ENCODE peak calls at places on chromosomes 13 and 19, in four cellular contexts. G, K, S and J are unnamed samples.
A peak's percentile ranks its signal among the peaks of the same experiment; 100 is the strongest.

GRCh38 chr19:29264897-29265296 is 51.9 kb upstream of the UQCRFS1 start:
- DNase-seq in G (no peak), K (no peak), S (no peak), J (no peak)

GRCh38 chr19:50922316-50922853 is 11.2 kb upstream of the KLK4 start:
- DNase-seq in G (no peak), K (peak; percentile 50), S (peak; percentile 72), J (peak; percentile 90)

GRCh38 chr13:21663197-21663596 is 7.7 kb upstream of the FGF9 start:
- DNase-seq in G (no peak), K (no peak), S (no peak), J (no peak)

GRCh38 chr19:46731584-46731983 is 14.3 kb upstream of the FKRP start:
- DNase-seq in G (no peak), K (no peak), S (no peak), J (peak; percentile 52)

GRCh38 chr19:7605490-7606222 is 10.0 kb downstream of the CAMSAP3 start:
- DNase-seq in G (no peak), K (no peak), S (peak; percentile 32), J (peak; percentile 85)

GRCh38 chr13:22693691-22694090 is 487.1 kb upstream of the SGCG start:
- DNase-seq in G (no peak), K (no peak), S (no peak), J (no peak)

GRCh38 chr19:5339470-5339949 is 1.1 kb downstream of the PTPRS start:
- DNase-seq in G (no peak), K (no peak), S (no peak), J (no peak)

GRCh38 chr19:54316746-54317107 is 3.8 kb upstream of the LILRA5 start:
- DNase-seq in G (no peak), K (no peak), S (no peak), J (peak; percentile 36)

GRCh38 chr13:51961493-51962403 is 49.5 kb downstream of the ATP7B start:
- DNase-seq in G (no peak), K (no peak), S (no peak), J (no peak)

GRCh38 chr19:36775768-36776167 is 3.2 kb upstream of the ZNF850 start:
- DNase-seq in G (no peak), K (no peak), S (no peak), J (peak; percentile 88)

GRCh38 chr13:52847682-52848432 is 583 bp downstream of the PCDH8 start:
- DNase-seq in G (no peak), K (no peak), S (no peak), J (no peak)

GRCh38 chr19:48466571-48467325 is 2.4 kb upstream of the CYTH2 start:
- DNase-seq in G (no peak), K (no peak), S (peak; percentile 77), J (no peak)

GRCh38 chr19:4717191-4717965 is 6.3 kb downstream of the DPP9 start:
- DNase-seq in G (no peak), K (peak; percentile 53), S (peak; percentile 87), J (no peak)

GRCh38 chr13:43663474-43664090 is 123.2 kb downstream of the ENOX1 start:
- DNase-seq in G (no peak), K (no peak), S (peak; percentile 65), J (peak; percentile 19)

GRCh38 chr13:109719962-109720646 is 66.3 kb downstream of the IRS2 start:
- DNase-seq in G (no peak), K (no peak), S (no peak), J (peak; percentile 90)

GRCh38 chr13:45481688-45482087 is 16.9 kb downstream of the COG3 start:
- DNase-seq in G (no peak), K (no peak), S (no peak), J (no peak)

GRCh38 chr13:99743079-99743478 is 228.5 kb downstream of the ZIC5 start:
- DNase-seq in G (no peak), K (no peak), S (no peak), J (no peak)

GRCh38 chr13:23979361-23980159 is 82.3 kb upstream of the C1QTNF9B start:
- DNase-seq in G (peak; percentile 24), K (peak; percentile 53), S (peak; percentile 88), J (peak; percentile 22)

GRCh38 chr19:31270897-31271568 is 78.2 kb downstream of the TSHZ3 start:
- DNase-seq in G (no peak), K (no peak), S (no peak), J (no peak)

GRCh38 chr13:33208290-33208990 is 77.1 kb downstream of the STARD13 start:
- DNase-seq in G (no peak), K (no peak), S (no peak), J (no peak)

GRCh38 chr19:17075860-17076538 is 422 bp downstream of the MYO9B start:
- DNase-seq in G (no peak), K (no peak), S (peak; percentile 46), J (peak; percentile 63)

GRCh38 chr19:8039231-8039630 is 13.3 kb upstream of the CCL25 start:
- DNase-seq in G (no peak), K (no peak), S (no peak), J (no peak)

GRCh38 chr13:40438999-40439797 is 227.2 kb downstream of the FOXO1 start:
- DNase-seq in G (no peak), K (peak; percentile 30), S (no peak), J (peak; percentile 43)

GRCh38 chr19:30128211-30128610 is 186.2 kb downstream of the URI1 start:
- DNase-seq in G (no peak), K (no peak), S (no peak), J (no peak)

GRCh38 chr19:56155124-56155687 is 14.1 kb downstream of the ZNF444 start:
- DNase-seq in G (no peak), K (no peak), S (no peak), J (no peak)